ENCODE peak calls at places on chromosome 20, in ten cellular contexts. S is transverse colon, Y is H1, K is upper lobe of left lung, Q is tibial nerve, T is sigmoid colon, I is A549, G is stomach, E is K562, M is suprapubic skin. A is an unnamed sample.

GRCh38 chr20:48952656-48953055 is 31.1 kb downstream of the ARFGEF2 start:
- DNase-seq in K (no peak), Y (no peak), I (no peak), T (no peak), E (no peak), G (no peak), S (no peak), Q (no peak), M (no peak), A (no peak)

GRCh38 chr20:50844430-50845100 is 49.7 kb downstream of the BCAS4 start:
- DNase-seq in I (peak; percentile 46), Q (no peak), T (no peak), K (no peak), M (no peak), Y (no peak), S (no peak), G (peak; percentile 36), E (peak; percentile 37), A (no peak)

GRCh38 chr20:34877002-34877264 is 521 bp downstream of the ACSS2 start:
- DNase-seq in Q (no peak), T (no peak), G (no peak), K (no peak), S (no peak), E (no peak), I (no peak), M (no peak), Y (no peak), A (no peak)

GRCh38 chr20:60037120-60037499 is 78.9 kb downstream of the CDH26 start:
- DNase-seq in G (no peak), T (no peak), Y (no peak), E (no peak), M (no peak), K (no peak), Q (no peak), I (peak; percentile 32), S (no peak), A (no peak)

GRCh38 chr20:49821850-49822249 is 9.2 kb downstream of the SLC9A8 start:
- DNase-seq in S (no peak), T (no peak), Q (no peak), M (no peak), I (no peak), G (no peak), K (no peak), Y (no peak), E (no peak), A (no peak)

GRCh38 chr20:37669062-37669772 is 24.6 kb upstream of the CTNNBL1 start:
- DNase-seq in I (no peak), T (no peak), Q (no peak), G (no peak), M (no peak), S (no peak), K (no peak), Y (no peak), E (no peak), A (no peak)

GRCh38 chr20:24587384-24588046 is 118.1 kb downstream of the SYNDIG1 start:
- DNase-seq in Q (no peak), M (no peak), E (no peak), I (no peak), Y (no peak), S (no peak), T (no peak), K (no peak), G (no peak), A (no peak)

GRCh38 chr20:52303281-52303950 is 111.8 kb upstream of the ZFP64 start:
- DNase-seq in M (no peak), I (no peak), S (no peak), K (no peak), Q (no peak), T (no peak), E (no peak), G (no peak), Y (no peak), A (no peak)

GRCh38 chr20:8518878-8519277 is 386.8 kb downstream of the PLCB1 start:
- DNase-seq in K (no peak), I (no peak), G (no peak), T (no peak), M (no peak), E (no peak), Y (no peak), Q (no peak), S (no peak), A (no peak)

GRCh38 chr20:49171928-49172327 is 16.2 kb downstream of the STAU1 start:
- DNase-seq in G (no peak), I (no peak), T (peak; percentile 74), K (no peak), E (no peak), Y (no peak), S (no peak), Q (no peak), M (no peak), A (no peak)

GRCh38 chr20:59253779-59254319 is 46.6 kb upstream of the EDN3 start:
- DNase-seq in E (no peak), K (no peak), T (no peak), I (no peak), G (no peak), S (peak; percentile 12), M (no peak), Y (no peak), Q (no peak), A (no peak)

GRCh38 chr20:1163105-1163504 is 21.7 kb downstream of the TMEM74B start:
- DNase-seq in M (no peak), K (no peak), Q (no peak), G (no peak), E (no peak), Y (no peak), T (no peak), S (no peak), I (no peak), A (no peak)

GRCh38 chr20:9359561-9360308 is 154.7 kb upstream of the LAMP5 start:
- DNase-seq in M (peak; percentile 64), E (no peak), Q (peak; percentile 69), Y (no peak), S (peak; percentile 55), G (peak; percentile 38), I (peak; percentile 77), T (peak; percentile 70), K (no peak), A (no peak)

GRCh38 chr20:3914446-3914845 is 25.3 kb downstream of the PANK2 start:
- DNase-seq in K (no peak), G (no peak), S (no peak), T (no peak), I (no peak), M (no peak), Y (no peak), E (no peak), Q (no peak), A (no peak)

GRCh38 chr20:58017237-58017969 is 211.1 kb downstream of the ANKRD60 start:
- DNase-seq in I (peak; percentile 94), Q (no peak), S (peak; percentile 81), M (peak; percentile 79), G (peak; percentile 39), Y (no peak), E (no peak), T (peak; percentile 82), K (no peak), A (no peak)

GRCh38 chr20:52379723-52380336 is 188.3 kb upstream of the ZFP64 start:
- DNase-seq in M (no peak), Q (peak; percentile 44), I (peak; percentile 25), Y (no peak), T (no peak), S (peak; percentile 26), K (no peak), G (peak; percentile 66), E (peak; percentile 53), A (no peak)

GRCh38 chr20:22452442-22453011 is 131.8 kb downstream of the FOXA2 start:
- DNase-seq in K (no peak), Y (no peak), S (no peak), G (no peak), Q (no peak), T (no peak), E (no peak), M (no peak), I (no peak), A (no peak)

GRCh38 chr20:58896820-58897219 is 44.3 kb downstream of the GNAS start:
- DNase-seq in E (no peak), G (no peak), S (no peak), K (no peak), I (no peak), Q (no peak), T (no peak), Y (no peak), M (no peak), A (no peak)

GRCh38 chr20:19978511-19979210 is 38.5 kb upstream of the NAA20 start:
- DNase-seq in S (no peak), K (no peak), I (no peak), E (no peak), T (no peak), G (no peak), Y (no peak), Q (no peak), M (no peak), A (no peak)

GRCh38 chr20:31722388-31723281 is at the start of gene BCL2L1:
- DNase-seq in Y (no peak), M (peak; percentile 93), S (peak; percentile 85), T (peak; percentile 94), K (peak; percentile 85), G (peak; percentile 91), I (peak; percentile 88), E (peak; percentile 72), Q (peak; percentile 77), A (peak; percentile 79)
- H3K4me1 ChIP-seq in Y (peaks cover 35% of the 10 kb centered on the region), M (peaks cover 51% of the 10 kb centered on the region), S (peaks cover 40% of the 10 kb centered on the region), T (peaks cover 44% of the 10 kb centered on the region), K (peaks cover 27% of the 10 kb centered on the region), G (peaks cover 39% of the 10 kb centered on the region), I (peaks cover 19% of the 10 kb centered on the region), E (peaks cover 30% of the 10 kb centered on the region), Q (peaks cover 25% of the 10 kb centered on the region), A (peaks cover 23% of the 10 kb centered on the region)

GRCh38 chr20:40670251-40670650 is 18.8 kb downstream of the MAFB start:
- DNase-seq in T (no peak), I (no peak), Y (no peak), E (peak; percentile 35), S (no peak), G (no peak), M (no peak), K (no peak), Q (no peak), A (no peak)
- TF ChIP-seq CTCF in T (no peak), I (no peak), Y (no peak), E (peak; percentile 13), S (no peak), G (no peak), M (no peak), K (no peak), Q (no peak), A (no peak)

GRCh38 chr20:40050596-40050995 is 638.4 kb downstream of the MAFB start:
- DNase-seq in M (no peak), G (no peak), Y (no peak), K (no peak), I (no peak), T (no peak), S (no peak), E (no peak), Q (no peak), A (no peak)

GRCh38 chr20:40054311-40054710 is 634.7 kb downstream of the MAFB start:
- DNase-seq in E (no peak), G (no peak), S (no peak), I (no peak), T (no peak), K (no peak), Q (no peak), M (no peak), Y (no peak), A (no peak)

GRCh38 chr20:40056186-40056585 is 632.9 kb downstream of the MAFB start:
- DNase-seq in T (no peak), Y (no peak), S (no peak), I (no peak), G (no peak), E (no peak), Q (no peak), M (no peak), K (no peak), A (no peak)
- TF ChIP-seq EP300 in T (no peak), Y (no peak), S (no peak), I (no peak), G (no peak), E (no peak), Q (no peak), M (no peak), K (no peak), A (no peak)

GRCh38 chr20:13611726-13612125 is 27.0 kb downstream of the TASP1 start:
- DNase-seq in I (no peak), M (no peak), Q (no peak), S (no peak), G (no peak), Y (no peak), E (no peak), K (no peak), T (no peak), A (no peak)
- H3K4me1 ChIP-seq in I (no peaks in the 10 kb centered on the region), M (peaks cover 8% of the 10 kb centered on the region), Q (no peaks in the 10 kb centered on the region), S (no peaks in the 10 kb centered on the region), G (no peaks in the 10 kb centered on the region), Y (no peaks in the 10 kb centered on the region), E (no peaks in the 10 kb centered on the region), K (no peaks in the 10 kb centered on the region), T (peaks cover 6% of the 10 kb centered on the region), A (no peaks in the 10 kb centered on the region)

A was measured in ovary.